ENCODE peak calls at places on chromosomes 11 and 22, in six cellular contexts. One of them, this sample, is unnamed.
A peak's percentile ranks its signal among the peaks of the same experiment; 100 is the strongest.

GRCh38 chr11:108593910-108594434 is 404 bp upstream of the EXPH5 start:
- DNase-seq in nucleus accumbens: no peak
- DNase-seq in PC-3: no peak
- DNase-seq in NCI-H2081: no peak
- DNase-seq in B cell: no peak
- DNase-seq in stimulated activated CD4-positive, alpha-beta T cell treated with anti-CD3 and anti-CD28 coated beads, TNF-alpha, amount 100 ng/mL, for 1 hour: no peak
- DNase-seq in this sample: no peak

GRCh38 chr11:131870305-131870704 is 499.9 kb downstream of the NTM start:
- DNase-seq in PC-3: no peak
- DNase-seq in nucleus accumbens: no peak
- DNase-seq in B cell: no peak
- DNase-seq in NCI-H2081: no peak
- DNase-seq in stimulated activated CD4-positive, alpha-beta T cell treated with anti-CD3 and anti-CD28 coated beads, TNF-alpha, amount 100 ng/mL, for 1 hour: no peak
- DNase-seq in this sample: no peak

GRCh38 chr11:74739546-74740270 is 8.5 kb upstream of the CHRDL2 start:
- DNase-seq in stimulated activated CD4-positive, alpha-beta T cell treated with anti-CD3 and anti-CD28 coated beads, TNF-alpha, amount 100 ng/mL, for 1 hour: no peak
- DNase-seq in NCI-H2081: no peak
- DNase-seq in B cell: peak; percentile 73
- DNase-seq in nucleus accumbens: peak; percentile 24
- DNase-seq in PC-3: peak; percentile 90
- DNase-seq in this sample: peak; percentile 80

GRCh38 chr11:66665369-66665768 is 12.3 kb downstream of the RBM4B start:
- DNase-seq in nucleus accumbens: no peak
- DNase-seq in B cell: no peak
- DNase-seq in PC-3: no peak
- DNase-seq in NCI-H2081: no peak
- DNase-seq in stimulated activated CD4-positive, alpha-beta T cell treated with anti-CD3 and anti-CD28 coated beads, TNF-alpha, amount 100 ng/mL, for 1 hour: no peak
- DNase-seq in this sample: no peak

GRCh38 chr11:35014352-35014751 is 97.9 kb downstream of the PDHX start:
- DNase-seq in stimulated activated CD4-positive, alpha-beta T cell treated with anti-CD3 and anti-CD28 coated beads, TNF-alpha, amount 100 ng/mL, for 1 hour: no peak
- DNase-seq in nucleus accumbens: no peak
- DNase-seq in NCI-H2081: no peak
- DNase-seq in PC-3: peak; percentile 38
- DNase-seq in B cell: no peak
- DNase-seq in this sample: peak; percentile 24

GRCh38 chr11:126585388-126586302 is 230.2 kb downstream of the ST3GAL4 start:
- DNase-seq in PC-3: peak; percentile 93
- DNase-seq in B cell: no peak
- DNase-seq in stimulated activated CD4-positive, alpha-beta T cell treated with anti-CD3 and anti-CD28 coated beads, TNF-alpha, amount 100 ng/mL, for 1 hour: no peak
- DNase-seq in nucleus accumbens: no peak
- DNase-seq in NCI-H2081: peak; percentile 81
- DNase-seq in this sample: peak; percentile 74

GRCh38 chr11:75849917-75850316 is 34.9 kb downstream of the UVRAG start:
- DNase-seq in nucleus accumbens: no peak
- DNase-seq in NCI-H2081: no peak
- DNase-seq in B cell: no peak
- DNase-seq in PC-3: no peak
- DNase-seq in stimulated activated CD4-positive, alpha-beta T cell treated with anti-CD3 and anti-CD28 coated beads, TNF-alpha, amount 100 ng/mL, for 1 hour: no peak
- DNase-seq in this sample: no peak

GRCh38 chr11:124199702-124200101 is 16.6 kb downstream of the OR10D3 start:
- DNase-seq in nucleus accumbens: no peak
- DNase-seq in stimulated activated CD4-positive, alpha-beta T cell treated with anti-CD3 and anti-CD28 coated beads, TNF-alpha, amount 100 ng/mL, for 1 hour: no peak
- DNase-seq in PC-3: peak; percentile 43
- DNase-seq in NCI-H2081: no peak
- DNase-seq in B cell: no peak
- DNase-seq in this sample: no peak

GRCh38 chr11:36817336-36817965 is 219.4 kb upstream of the RAG2 start:
- DNase-seq in B cell: no peak
- DNase-seq in NCI-H2081: no peak
- DNase-seq in PC-3: peak; percentile 15
- DNase-seq in stimulated activated CD4-positive, alpha-beta T cell treated with anti-CD3 and anti-CD28 coated beads, TNF-alpha, amount 100 ng/mL, for 1 hour: no peak
- DNase-seq in nucleus accumbens: no peak
- DNase-seq in this sample: peak; percentile 11

GRCh38 chr22:19759994-19760651 is 455 bp upstream of the TBX1 start:
- DNase-seq in NCI-H2081: no peak
- DNase-seq in nucleus accumbens: no peak
- DNase-seq in B cell: no peak
- DNase-seq in PC-3: peak; percentile 2
- DNase-seq in stimulated activated CD4-positive, alpha-beta T cell treated with anti-CD3 and anti-CD28 coated beads, TNF-alpha, amount 100 ng/mL, for 1 hour: no peak
- DNase-seq in this sample: no peak

GRCh38 chr11:127875076-127875475 is 712.3 kb downstream of the ETS1 start:
- DNase-seq in stimulated activated CD4-positive, alpha-beta T cell treated with anti-CD3 and anti-CD28 coated beads, TNF-alpha, amount 100 ng/mL, for 1 hour: no peak
- DNase-seq in B cell: no peak
- DNase-seq in nucleus accumbens: no peak
- DNase-seq in NCI-H2081: no peak
- DNase-seq in PC-3: no peak
- DNase-seq in this sample: no peak

GRCh38 chr11:67372993-67373915 is at the start of gene CLCF1:
- DNase-seq in stimulated activated CD4-positive, alpha-beta T cell treated with anti-CD3 and anti-CD28 coated beads, TNF-alpha, amount 100 ng/mL, for 1 hour: peak; percentile 68
- DNase-seq in NCI-H2081: no peak
- DNase-seq in nucleus accumbens: no peak
- DNase-seq in PC-3: peak; percentile 89
- DNase-seq in B cell: peak; percentile 97
- DNase-seq in this sample: peak; percentile 86

GRCh38 chr11:1879342-1879940 is 12.3 kb downstream of the PRR33 start:
- DNase-seq in PC-3: no peak
- DNase-seq in stimulated activated CD4-positive, alpha-beta T cell treated with anti-CD3 and anti-CD28 coated beads, TNF-alpha, amount 100 ng/mL, for 1 hour: no peak
- DNase-seq in nucleus accumbens: no peak
- DNase-seq in B cell: peak; percentile 41
- DNase-seq in NCI-H2081: no peak
- DNase-seq in this sample: no peak

GRCh38 chr11:116513894-116514293 is 258.9 kb downstream of the BUD13 start:
- DNase-seq in stimulated activated CD4-positive, alpha-beta T cell treated with anti-CD3 and anti-CD28 coated beads, TNF-alpha, amount 100 ng/mL, for 1 hour: no peak
- DNase-seq in B cell: no peak
- DNase-seq in NCI-H2081: peak; percentile 1
- DNase-seq in PC-3: peak; percentile 63
- DNase-seq in nucleus accumbens: no peak
- DNase-seq in this sample: no peak

GRCh38 chr11:59899532-59899931 is 20.9 kb downstream of the OOSP3 start:
- DNase-seq in B cell: no peak
- DNase-seq in PC-3: no peak
- DNase-seq in nucleus accumbens: no peak
- DNase-seq in stimulated activated CD4-positive, alpha-beta T cell treated with anti-CD3 and anti-CD28 coated beads, TNF-alpha, amount 100 ng/mL, for 1 hour: no peak
- DNase-seq in NCI-H2081: no peak
- DNase-seq in this sample: peak; percentile 14